ENCODE peak calls at places on chromosomes 11 and 22, in ten cellular contexts. E is T47D, T is keratinocyte, M is anterior cingulate cortex, V is C1 segment of cervical spinal cord, F is activated B cell treated with CpG ODN at 0.5 μM for 24 hours, Y is T-cell, X is HS-5, P is HCEC 1CT, Q is cardiac muscle cell. A is an unnamed sample.

GRCh38 chr11:43579171-43579918 is 101.2 kb upstream of the HSD17B12 start:
- DNase-seq in E (peak; percentile 67), T (no peak), M (no peak), V (no peak), F (no peak), Y (no peak), X (peak; percentile 15), P (peak; percentile 52), Q (peak; percentile 74), A (no peak)

GRCh38 chr11:79493555-79494171 is 52.8 kb upstream of the TENM4 start:
- DNase-seq in E (peak; percentile 74), T (peak; percentile 30), M (peak; percentile 16), V (no peak), F (peak; percentile 40), Y (no peak), X (peak; percentile 24), P (no peak), Q (peak; percentile 91), A (peak; percentile 17)

GRCh38 chr11:40306938-40307548 is 1152.4 kb downstream of the LRRC4C start:
- DNase-seq in E (peak; percentile 50), T (no peak), M (no peak), V (no peak), F (no peak), Y (no peak), X (peak; percentile 23), P (peak; percentile 29), Q (peak; percentile 56), A (no peak)

GRCh38 chr11:122235615-122236014 is 119.6 kb upstream of the BLID start:
- DNase-seq in E (no peak), T (no peak), M (no peak), V (no peak), F (no peak), Y (no peak), X (peak; percentile 65), P (peak; percentile 91), Q (peak; percentile 12), A (no peak)

GRCh38 chr11:75524576-75525432 is 937 bp downstream of the GDPD5 start:
- DNase-seq in E (no peak), T (no peak), M (no peak), V (no peak), F (no peak), Y (no peak), X (no peak), P (no peak), Q (peak; percentile 21), A (no peak)

GRCh38 chr11:60343094-60343704 is 16.1 kb downstream of the MS4A6E start:
- DNase-seq in E (no peak), T (no peak), M (no peak), V (no peak), F (no peak), Y (no peak), X (no peak), P (no peak), Q (peak; percentile 13), A (no peak)

GRCh38 chr11:15107730-15108515 is 6.8 kb upstream of the INSC start:
- DNase-seq in E (no peak), T (no peak), M (no peak), V (no peak), F (no peak), Y (no peak), X (no peak), P (peak; percentile 47), Q (no peak), A (no peak)

GRCh38 chr22:17931400-17931825 is 92.9 kb downstream of the MICAL3 start:
- DNase-seq in E (peak; percentile 45), T (no peak), M (no peak), V (no peak), F (no peak), Y (no peak), X (no peak), P (no peak), Q (no peak), A (no peak)

GRCh38 chr22:44968736-44969135 is 41.1 kb downstream of the PHF21B start:
- DNase-seq in E (no peak), T (no peak), M (peak; percentile 19), V (no peak), F (no peak), Y (no peak), X (no peak), P (no peak), Q (no peak), A (no peak)

GRCh38 chr11:75011872-75012271 is 23.1 kb downstream of the NEU3 start:
- DNase-seq in E (no peak), T (no peak), M (no peak), V (no peak), F (no peak), Y (no peak), X (no peak), P (no peak), Q (no peak), A (no peak)

GRCh38 chr22:38784035-38784434 is 9.9 kb downstream of the DNAL4 start:
- DNase-seq in E (no peak), T (no peak), M (no peak), V (no peak), F (no peak), Y (no peak), X (no peak), P (no peak), Q (no peak), A (no peak)

GRCh38 chr11:44596541-44597276 is 31.2 kb downstream of the CD82 start:
- DNase-seq in E (no peak), T (no peak), M (peak; percentile 46), V (no peak), F (peak; percentile 69), Y (peak; percentile 63), X (no peak), P (no peak), Q (no peak), A (no peak)

GRCh38 chr22:35627267-35628041 is 10.3 kb upstream of the MB start:
- DNase-seq in E (peak; percentile 31), T (peak; percentile 73), M (no peak), V (peak; percentile 20), F (no peak), Y (no peak), X (peak; percentile 92), P (peak; percentile 91), Q (peak; percentile 84), A (peak; percentile 7)